ENCODE peak calls at places on chromosomes 3 and 15, in ten cellular contexts. One of them, this sample, is unnamed.

GRCh38 chr3:123336441-123336851 is 112.4 kb downstream of the ADCY5 start:
- DNase-seq in transverse colon: no peak
- DNase-seq in suprapubic skin: no peak
- DNase-seq in spleen: peak
- DNase-seq in K562: no peak
- DNase-seq in stomach: no peak
- DNase-seq in HCT116: no peak
- DNase-seq in SK-N-MC: no peak
- DNase-seq in HL-60: no peak
- DNase-seq in HepG2: no peak
- DNase-seq in this sample: no peak

GRCh38 chr15:49406352-49407118 is 16.5 kb upstream of the FGF7 start:
- DNase-seq in transverse colon: no peak
- DNase-seq in suprapubic skin: no peak
- DNase-seq in spleen: peak
- DNase-seq in K562: no peak
- DNase-seq in stomach: no peak
- DNase-seq in HCT116: no peak
- DNase-seq in SK-N-MC: no peak
- DNase-seq in HL-60: no peak
- DNase-seq in HepG2: no peak
- DNase-seq in this sample: no peak

GRCh38 chr3:170357920-170358854 is 672 bp downstream of the SKIL start:
- DNase-seq in transverse colon: peak
- DNase-seq in suprapubic skin: peak
- DNase-seq in spleen: peak
- DNase-seq in K562: peak
- DNase-seq in stomach: peak
- DNase-seq in HCT116: no peak
- DNase-seq in SK-N-MC: no peak
- DNase-seq in HL-60: peak
- DNase-seq in HepG2: peak
- DNase-seq in this sample: peak

GRCh38 chr15:73677146-73677607 is 7.0 kb upstream of the CD276 start:
- DNase-seq in transverse colon: peak
- DNase-seq in suprapubic skin: no peak
- DNase-seq in spleen: no peak
- DNase-seq in K562: peak
- DNase-seq in stomach: peak
- DNase-seq in HCT116: peak
- DNase-seq in SK-N-MC: no peak
- DNase-seq in HL-60: peak
- DNase-seq in HepG2: peak
- DNase-seq in this sample: peak

GRCh38 chr15:44207643-44208042 is 12.6 kb upstream of the FRMD5 start:
- DNase-seq in transverse colon: no peak
- DNase-seq in suprapubic skin: no peak
- DNase-seq in spleen: no peak
- DNase-seq in K562: no peak
- DNase-seq in stomach: no peak
- DNase-seq in HCT116: no peak
- DNase-seq in SK-N-MC: no peak
- DNase-seq in HL-60: no peak
- DNase-seq in HepG2: no peak
- DNase-seq in this sample: no peak

GRCh38 chr15:42279234-42279723 is 6.0 kb upstream of the TMEM87A start:
- DNase-seq in transverse colon: no peak
- DNase-seq in suprapubic skin: no peak
- DNase-seq in spleen: no peak
- DNase-seq in K562: no peak
- DNase-seq in stomach: no peak
- DNase-seq in HCT116: no peak
- DNase-seq in SK-N-MC: no peak
- DNase-seq in HL-60: peak
- DNase-seq in HepG2: no peak
- DNase-seq in this sample: no peak

GRCh38 chr3:101685050-101685400 is 1.5 kb downstream of the RPL24 start:
- DNase-seq in transverse colon: no peak
- DNase-seq in suprapubic skin: no peak
- DNase-seq in spleen: no peak
- DNase-seq in K562: no peak
- DNase-seq in stomach: no peak
- DNase-seq in HCT116: no peak
- DNase-seq in SK-N-MC: no peak
- DNase-seq in HL-60: no peak
- DNase-seq in HepG2: no peak
- DNase-seq in this sample: no peak

GRCh38 chr3:20043398-20043797 is 3.2 kb downstream of the KAT2B start:
- DNase-seq in transverse colon: peak
- DNase-seq in suprapubic skin: peak
- DNase-seq in spleen: peak
- DNase-seq in K562: no peak
- DNase-seq in stomach: peak
- DNase-seq in HCT116: no peak
- DNase-seq in SK-N-MC: no peak
- DNase-seq in HL-60: peak
- DNase-seq in HepG2: no peak
- DNase-seq in this sample: peak

GRCh38 chr15:75650908-75651809 is 3.4 kb downstream of the SNX33 start:
- DNase-seq in transverse colon: peak
- DNase-seq in suprapubic skin: no peak
- DNase-seq in spleen: peak
- DNase-seq in K562: peak
- DNase-seq in stomach: peak
- DNase-seq in HCT116: no peak
- DNase-seq in SK-N-MC: no peak
- DNase-seq in HL-60: no peak
- DNase-seq in HepG2: peak
- DNase-seq in this sample: no peak

GRCh38 chr3:55166577-55167555 is 239.0 kb upstream of the LRTM1 start:
- DNase-seq in transverse colon: peak
- DNase-seq in suprapubic skin: no peak
- DNase-seq in spleen: no peak
- DNase-seq in K562: no peak
- DNase-seq in stomach: peak
- DNase-seq in HCT116: no peak
- DNase-seq in SK-N-MC: no peak
- DNase-seq in HL-60: no peak
- DNase-seq in HepG2: no peak
- DNase-seq in this sample: no peak

GRCh38 chr3:135809038-135809437 is 156.5 kb upstream of the PPP2R3A start:
- DNase-seq in transverse colon: no peak
- DNase-seq in suprapubic skin: no peak
- DNase-seq in spleen: no peak
- DNase-seq in K562: no peak
- DNase-seq in stomach: no peak
- DNase-seq in HCT116: no peak
- DNase-seq in SK-N-MC: no peak
- DNase-seq in HL-60: no peak
- DNase-seq in HepG2: no peak
- DNase-seq in this sample: no peak

GRCh38 chr3:11238057-11238456 is 34.1 kb upstream of the ATG7 start:
- DNase-seq in transverse colon: no peak
- DNase-seq in suprapubic skin: no peak
- DNase-seq in spleen: no peak
- DNase-seq in K562: no peak
- DNase-seq in stomach: no peak
- DNase-seq in HCT116: peak
- DNase-seq in SK-N-MC: no peak
- DNase-seq in HL-60: no peak
- DNase-seq in HepG2: no peak
- DNase-seq in this sample: no peak

DNA sequence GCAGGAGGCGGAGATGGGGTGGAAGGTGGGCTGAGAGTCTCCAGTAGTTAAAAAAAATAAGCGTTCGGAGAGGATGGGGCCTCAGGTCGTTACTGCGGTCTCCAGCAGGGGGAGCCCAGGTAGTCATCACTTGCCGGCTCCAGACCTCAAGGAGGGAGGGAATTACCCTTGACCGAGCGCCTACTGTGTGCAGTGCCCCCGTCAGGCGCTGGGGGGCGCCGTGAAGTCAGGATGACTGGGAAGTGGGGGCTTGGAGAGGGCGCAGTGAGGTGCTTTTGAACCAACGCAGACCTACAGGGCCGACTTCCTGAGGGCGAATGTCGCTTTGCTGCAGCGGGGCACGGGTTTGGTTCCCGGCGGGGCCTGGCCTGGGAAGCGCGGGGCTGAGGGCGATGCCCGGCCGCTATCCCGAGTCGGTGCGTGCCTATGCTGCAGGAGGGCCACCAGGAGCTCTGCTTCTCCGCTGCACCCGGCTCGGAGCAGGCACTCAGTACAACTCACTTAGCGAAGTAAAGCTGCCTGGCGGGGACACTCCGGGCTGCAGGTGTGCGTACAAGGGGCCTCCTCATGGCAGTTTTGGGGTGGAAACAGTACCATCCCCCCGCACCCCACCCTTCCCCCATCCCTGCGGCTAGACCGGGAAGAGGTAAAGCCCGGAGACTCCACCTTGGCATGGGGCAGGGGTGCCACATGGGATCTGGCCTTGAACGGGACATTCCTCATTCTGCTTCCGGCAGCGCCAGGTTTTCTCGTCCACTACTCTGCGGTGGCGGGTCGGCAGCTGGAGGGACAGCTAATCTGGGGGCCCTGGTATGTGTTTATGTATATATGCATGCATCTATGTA is 79.8 kb downstream of the RHCG start:
- DNase-seq in transverse colon: peak
- DNase-seq in suprapubic skin: no peak
- DNase-seq in spleen: peak
- DNase-seq in K562: peak
- DNase-seq in stomach: peak
- DNase-seq in HCT116: peak
- DNase-seq in SK-N-MC: no peak
- DNase-seq in HL-60: peak
- DNase-seq in HepG2: peak
- DNase-seq in this sample: no peak
- H3K4me3 ChIP-seq in transverse colon: no peak
- H3K4me3 ChIP-seq in suprapubic skin: no peak
- H3K4me3 ChIP-seq in spleen: no peak
- H3K4me3 ChIP-seq in K562: no peak
- H3K4me3 ChIP-seq in stomach: no peak
- H3K4me3 ChIP-seq in HCT116: no peak
- H3K4me3 ChIP-seq in SK-N-MC: no peak
- H3K4me3 ChIP-seq in HL-60: no peak
- H3K4me3 ChIP-seq in HepG2: no peak
- H3K4me3 ChIP-seq in this sample: no peak

DNA sequence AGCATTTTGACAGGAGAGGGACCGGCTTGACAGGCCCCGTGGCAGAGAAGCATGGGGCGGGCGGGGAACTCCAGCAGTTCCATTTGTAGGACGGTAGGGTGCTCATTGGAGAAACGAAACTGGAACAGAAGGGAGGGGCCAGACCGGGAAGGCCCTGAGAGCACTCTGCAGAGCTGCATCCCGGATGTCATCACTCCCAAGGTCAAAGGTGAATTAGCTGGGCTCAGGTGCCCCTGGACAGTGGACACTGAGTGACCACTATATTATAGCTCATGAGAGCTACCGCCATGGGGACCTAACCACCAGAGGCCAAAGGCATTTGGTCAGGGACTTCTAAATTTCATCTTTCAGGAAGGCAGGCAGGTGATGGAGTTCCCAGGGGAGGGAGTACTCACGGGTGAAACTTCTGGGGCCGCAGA is 7.3 kb downstream of the CSRNP1 start:
- DNase-seq in transverse colon: peak
- DNase-seq in suprapubic skin: no peak
- DNase-seq in spleen: no peak
- DNase-seq in K562: no peak
- DNase-seq in stomach: no peak
- DNase-seq in HCT116: no peak
- DNase-seq in SK-N-MC: no peak
- DNase-seq in HL-60: no peak
- DNase-seq in HepG2: no peak
- DNase-seq in this sample: no peak
- H3K27ac ChIP-seq in transverse colon: peak
- H3K27ac ChIP-seq in suprapubic skin: peak
- H3K27ac ChIP-seq in spleen: peak
- H3K27ac ChIP-seq in K562: no peak
- H3K27ac ChIP-seq in stomach: peak
- H3K27ac ChIP-seq in HCT116: no peak
- H3K27ac ChIP-seq in SK-N-MC: no peak
- H3K27ac ChIP-seq in HL-60: no peak
- H3K27ac ChIP-seq in HepG2: no peak
- H3K27ac ChIP-seq in this sample: peak

DNA sequence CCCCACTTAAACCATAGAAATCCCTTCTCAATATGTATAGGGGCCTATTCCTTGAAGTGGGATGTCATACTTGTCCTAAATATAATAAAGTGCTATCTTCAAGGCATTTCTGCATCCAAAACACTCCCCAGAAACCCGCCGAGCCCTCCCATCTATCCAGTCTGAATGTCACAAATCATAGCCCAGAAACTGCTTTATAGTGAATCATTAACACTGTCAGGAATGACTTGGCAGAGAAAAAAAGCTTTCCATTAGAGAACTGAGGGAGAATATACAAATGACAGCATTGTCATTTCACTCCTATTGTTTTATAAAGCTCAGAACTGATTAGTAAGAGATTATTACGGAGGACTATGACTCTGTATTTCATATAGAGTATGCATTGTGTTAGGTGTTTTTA is 48.4 kb upstream of the MEIS2 start:
- DNase-seq in transverse colon: no peak
- DNase-seq in suprapubic skin: no peak
- DNase-seq in spleen: no peak
- DNase-seq in K562: no peak
- DNase-seq in stomach: no peak
- DNase-seq in HCT116: no peak
- DNase-seq in SK-N-MC: no peak
- DNase-seq in HL-60: no peak
- DNase-seq in HepG2: no peak
- DNase-seq in this sample: no peak
- TF ChIP-seq POLR2AphosphoS5 in transverse colon: no peak
- TF ChIP-seq POLR2AphosphoS5 in suprapubic skin: no peak
- TF ChIP-seq POLR2AphosphoS5 in spleen: no peak
- TF ChIP-seq POLR2AphosphoS5 in K562: no peak
- TF ChIP-seq POLR2AphosphoS5 in stomach: no peak
- TF ChIP-seq POLR2AphosphoS5 in HCT116: no peak
- TF ChIP-seq POLR2AphosphoS5 in SK-N-MC: no peak
- TF ChIP-seq POLR2AphosphoS5 in HL-60: no peak
- TF ChIP-seq POLR2AphosphoS5 in HepG2: no peak
- TF ChIP-seq POLR2AphosphoS5 in this sample: no peak

DNA sequence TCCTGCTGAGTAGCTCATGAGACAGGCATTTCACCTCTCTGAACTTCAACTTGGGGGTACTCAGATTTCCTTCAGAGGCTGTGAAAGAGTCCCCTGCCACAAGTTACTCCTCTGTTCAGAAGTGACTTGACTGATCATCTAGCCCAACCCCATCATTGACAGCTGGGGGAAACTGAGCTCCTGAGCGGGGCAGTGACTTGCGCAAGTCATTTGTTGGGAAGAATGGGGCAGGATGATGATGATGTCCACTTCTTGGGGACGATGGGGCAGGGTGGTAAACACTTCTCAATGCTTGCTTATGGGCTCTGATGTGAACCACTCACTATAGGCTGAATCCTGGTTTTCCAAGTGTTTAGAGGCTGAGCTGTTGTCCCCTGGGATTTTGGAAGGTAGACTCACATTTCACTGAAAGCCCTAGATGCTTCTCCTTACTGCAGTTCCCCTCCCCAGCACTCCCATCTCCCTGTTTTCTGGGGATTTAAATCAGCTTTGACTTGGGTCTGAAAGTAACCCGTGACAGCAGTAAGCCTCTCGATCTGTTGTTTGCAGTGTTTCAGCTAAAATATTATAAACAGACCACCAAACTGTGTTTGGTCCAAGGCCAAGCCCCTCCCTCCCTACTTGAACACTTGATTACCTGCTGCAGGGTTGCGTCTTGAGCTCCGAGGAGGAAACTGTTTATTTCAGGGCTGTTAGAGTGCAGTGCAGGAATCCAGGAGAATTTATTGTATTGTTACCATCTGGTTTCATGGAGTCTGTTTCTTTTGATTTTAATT is 25.1 kb downstream of the SMAD3 start:
- DNase-seq in transverse colon: no peak
- DNase-seq in suprapubic skin: no peak
- DNase-seq in spleen: no peak
- DNase-seq in K562: no peak
- DNase-seq in stomach: no peak
- DNase-seq in HCT116: no peak
- DNase-seq in SK-N-MC: no peak
- DNase-seq in HL-60: no peak
- DNase-seq in HepG2: no peak
- DNase-seq in this sample: no peak
- H3K4me3 ChIP-seq in transverse colon: no peak
- H3K4me3 ChIP-seq in suprapubic skin: no peak
- H3K4me3 ChIP-seq in spleen: no peak
- H3K4me3 ChIP-seq in K562: peak
- H3K4me3 ChIP-seq in stomach: no peak
- H3K4me3 ChIP-seq in HCT116: peak
- H3K4me3 ChIP-seq in SK-N-MC: peak
- H3K4me3 ChIP-seq in HL-60: no peak
- H3K4me3 ChIP-seq in HepG2: no peak
- H3K4me3 ChIP-seq in this sample: no peak